ENCODE peak calls at places on chromosomes 11 and 22, in nine cellular contexts. D, A, L, M, E, K, F, T and H are unnamed samples.
A peak's percentile ranks its signal among the peaks of the same experiment; 100 is the strongest.

GRCh38 chr11:122756417-122756816 is 81.9 kb upstream of the CRTAM start:
- DNase-seq in D (no peak), A (peak; percentile 69), L (no peak), M (no peak), E (no peak), K (peak; percentile 50), F (no peak), T (no peak), H (no peak)

GRCh38 chr22:48803171-48803992 is 1024.3 kb downstream of the BRD1 start:
- DNase-seq in D (no peak), A (no peak), L (no peak), M (no peak), E (no peak), K (no peak), F (no peak), T (no peak), H (no peak)

GRCh38 chr22:44759430-44760310 is 7.3 kb downstream of the ARHGAP8 start:
- DNase-seq in D (no peak), A (no peak), L (no peak), M (no peak), E (no peak), K (no peak), F (no peak), T (no peak), H (peak; percentile 72)

GRCh38 chr11:98136357-98136756 is 884.4 kb upstream of the CNTN5 start:
- DNase-seq in D (no peak), A (no peak), L (no peak), M (no peak), E (no peak), K (no peak), F (no peak), T (no peak), H (no peak)

GRCh38 chr22:44336962-44337657 is 24.4 kb upstream of the SHISAL1 start:
- DNase-seq in D (no peak), A (peak; percentile 60), L (no peak), M (no peak), E (no peak), K (no peak), F (no peak), T (peak; percentile 51), H (no peak)

GRCh38 chr11:93526058-93526633 is 17.0 kb downstream of the SMCO4 start:
- DNase-seq in D (no peak), A (no peak), L (no peak), M (no peak), E (no peak), K (no peak), F (no peak), T (no peak), H (no peak)

GRCh38 chr11:116773203-116774112 is 671 bp upstream of the BUD13 start:
- DNase-seq in D (no peak), A (no peak), L (peak; percentile 44), M (no peak), E (peak; percentile 17), K (peak; percentile 44), F (no peak), T (no peak), H (no peak)

GRCh38 chr22:30422481-30423295 is 2.9 kb upstream of the MTFP1 start:
- DNase-seq in D (peak; percentile 79), A (peak; percentile 90), L (peak; percentile 79), M (peak; percentile 75), E (peak; percentile 98), K (no peak), F (peak; percentile 68), T (peak; percentile 24), H (no peak)

GRCh38 chr22:38776086-38776485 is 17.9 kb downstream of the DNAL4 start:
- DNase-seq in D (no peak), A (no peak), L (no peak), M (no peak), E (no peak), K (no peak), F (no peak), T (no peak), H (no peak)

GRCh38 chr11:107592813-107593212 is 1.9 kb downstream of the ELMOD1 start:
- DNase-seq in D (no peak), A (no peak), L (no peak), M (no peak), E (no peak), K (no peak), F (no peak), T (no peak), H (no peak)

GRCh38 chr22:29299136-29299900 is 7.1 kb upstream of the GAS2L1 start:
- DNase-seq in D (no peak), A (no peak), L (no peak), M (no peak), E (no peak), K (no peak), F (no peak), T (no peak), H (no peak)

GRCh38 chr22:37560682-37561208 is 465 bp downstream of the CDC42EP1 start:
- DNase-seq in D (peak; percentile 76), A (peak; percentile 81), L (no peak), M (no peak), E (peak; percentile 75), K (no peak), F (peak; percentile 73), T (no peak), H (no peak)

GRCh38 chr11:117144477-117145392 is 648 bp downstream of the PAFAH1B2 start:
- DNase-seq in D (peak; percentile 81), A (peak; percentile 82), L (peak; percentile 79), M (peak; percentile 38), E (peak; percentile 81), K (peak; percentile 73), F (peak; percentile 71), T (peak; percentile 27), H (no peak)

DNA sequence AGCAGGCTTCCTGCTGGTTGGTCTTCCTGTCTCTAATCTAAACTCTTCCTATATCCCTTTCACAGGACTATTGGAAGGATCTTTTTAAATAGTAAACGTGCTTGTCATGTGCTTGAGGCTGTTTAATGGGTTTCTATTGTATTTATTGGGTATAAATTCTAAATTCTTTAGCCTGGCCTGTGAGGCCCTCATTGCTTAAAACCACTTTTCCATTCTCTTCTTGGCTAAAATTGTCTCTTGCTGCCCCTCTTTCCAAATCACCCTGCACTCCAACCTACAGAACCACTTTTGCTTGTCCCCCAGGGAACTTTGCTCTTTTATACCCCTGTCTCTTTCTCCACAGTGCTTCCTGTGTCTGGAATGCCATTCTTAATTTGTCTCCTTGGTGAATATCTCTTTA is 46.4 kb upstream of the MUC15 start:
- DNase-seq in D (no peak), A (no peak), L (no peak), M (no peak), E (no peak), K (no peak), F (no peak), T (no peak), H (no peak)
- TF ChIP-seq CTCF in D (no peak), A (no peak), L (no peak), M (no peak), E (no peak), K (no peak), F (no peak), T (no peak), H (no peak)

DNA sequence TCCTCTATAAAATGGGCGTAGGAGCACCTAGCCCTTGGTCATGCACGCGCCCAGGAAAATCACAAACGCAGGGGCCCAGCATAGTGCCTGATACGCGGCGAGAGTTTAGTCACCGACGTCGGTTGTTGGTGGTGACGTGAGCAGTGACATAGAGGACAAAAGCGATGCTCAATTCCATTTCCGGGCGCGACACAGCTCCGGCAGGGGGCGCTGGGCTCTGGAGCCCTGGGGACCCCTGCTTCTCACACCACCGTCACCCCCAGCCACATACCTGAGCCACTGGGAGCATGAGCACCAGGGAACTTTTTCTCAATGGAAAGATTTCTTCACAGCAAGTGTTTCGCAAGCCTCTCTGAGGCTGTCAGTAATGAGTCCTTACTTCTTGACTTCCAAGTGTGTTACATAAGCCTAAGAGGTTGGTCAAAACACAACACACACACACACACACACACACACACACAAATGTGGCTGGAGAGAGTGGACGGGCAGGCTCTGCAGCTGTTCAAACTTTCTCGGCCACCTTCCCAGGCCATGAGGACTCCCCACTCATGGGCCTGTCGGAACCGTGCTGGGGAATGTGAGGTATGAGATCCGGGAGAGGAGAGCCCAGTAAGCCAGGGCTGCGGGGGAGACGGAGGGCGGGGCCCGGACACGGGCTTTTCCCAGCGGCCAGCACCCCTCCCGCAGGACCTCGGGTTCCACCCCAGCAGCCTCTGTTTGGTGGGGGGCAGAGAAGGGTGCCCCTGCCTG is 36.9 kb upstream of the LINC01488 start:
- DNase-seq in D (peak; percentile 52), A (peak; percentile 90), L (peak; percentile 79), M (no peak), E (peak; percentile 90), K (no peak), F (peak; percentile 75), T (no peak), H (peak; percentile 82)
- TF ChIP-seq CTCF in D (peak; percentile 6), A (no peak), L (no peak), M (peak; percentile 13), E (peak; percentile 23), K (no peak), F (no peak), T (peak; percentile 6), H (peak; percentile 64)

GRCh38 chr22:47775686-47776085 is 1013.2 kb downstream of the TBC1D22A start:
- DNase-seq in D (no peak), A (no peak), L (no peak), M (no peak), E (no peak), K (no peak), F (no peak), T (no peak), H (no peak)

GRCh38 chr22:47775191-47775590 is 1012.7 kb downstream of the TBC1D22A start:
- DNase-seq in D (no peak), A (no peak), L (no peak), M (no peak), E (no peak), K (no peak), F (no peak), T (no peak), H (no peak)

GRCh38 chr22:47776329-47776728 is 1013.9 kb downstream of the TBC1D22A start:
- DNase-seq in D (peak; percentile 11), A (no peak), L (no peak), M (no peak), E (no peak), K (no peak), F (no peak), T (no peak), H (no peak)

GRCh38 chr22:47772864-47773263 is 1010.4 kb downstream of the TBC1D22A start:
- DNase-seq in D (no peak), A (no peak), L (no peak), M (no peak), E (no peak), K (no peak), F (no peak), T (no peak), H (no peak)

GRCh38 chr22:47773635-47774034 is 1011.2 kb downstream of the TBC1D22A start:
- DNase-seq in D (no peak), A (no peak), L (no peak), M (no peak), E (no peak), K (no peak), F (no peak), T (no peak), H (no peak)
- TF ChIP-seq CTCF in D (no peak), A (no peak), L (no peak), M (no peak), E (no peak), K (no peak), F (no peak), T (no peak), H (no peak)

GRCh38 chr11:63938481-63939350 is at the start of gene NAA40:
- DNase-seq in D (peak; percentile 98), A (peak; percentile 92), L (peak; percentile 98), M (peak; percentile 98), E (peak; percentile 91), K (peak; percentile 99), F (peak; percentile 86), T (peak; percentile 97), H (no peak)
- TF ChIP-seq CTCF in D (peak; percentile 7), A (no peak), L (no peak), M (no peak), E (no peak), K (no peak), F (no peak), T (no peak), H (peak; percentile 24)